ENCODE peak calls at places on chromosome 14, in nine cellular contexts. One of them, this sample, is unnamed.

GRCh38 chr14:97706814-97707213 is 909.6 kb downstream of the VRK1 start:
- DNase-seq in skeletal muscle cell: no peak
- DNase-seq in cardiac fibroblast: no peak
- DNase-seq in right cardiac atrium: no peak
- DNase-seq in fibroblast of villous mesenchyme: no peak
- DNase-seq in mesenchymal stem cell: no peak
- DNase-seq in neural progenitor cell: no peak
- DNase-seq in left ventricle myocardium inferior: no peak
- DNase-seq in HAP-1: no peak
- DNase-seq in this sample: no peak

GRCh38 chr14:69542311-69542710 is 32.4 kb downstream of the CCDC177 start:
- DNase-seq in HAP-1: no peak
- DNase-seq in fibroblast of villous mesenchyme: no peak
- DNase-seq in skeletal muscle cell: no peak
- DNase-seq in left ventricle myocardium inferior: no peak
- DNase-seq in mesenchymal stem cell: no peak
- DNase-seq in neural progenitor cell: no peak
- DNase-seq in cardiac fibroblast: no peak
- DNase-seq in right cardiac atrium: no peak
- DNase-seq in this sample: no peak

GRCh38 chr14:97149775-97150174 is 352.6 kb downstream of the VRK1 start:
- DNase-seq in HAP-1: no peak
- DNase-seq in fibroblast of villous mesenchyme: no peak
- DNase-seq in left ventricle myocardium inferior: no peak
- DNase-seq in neural progenitor cell: no peak
- DNase-seq in right cardiac atrium: no peak
- DNase-seq in cardiac fibroblast: no peak
- DNase-seq in mesenchymal stem cell: no peak
- DNase-seq in skeletal muscle cell: no peak
- DNase-seq in this sample: no peak

GRCh38 chr14:99196310-99196650 is 75.7 kb downstream of the BCL11B start:
- DNase-seq in mesenchymal stem cell: no peak
- DNase-seq in neural progenitor cell: no peak
- DNase-seq in left ventricle myocardium inferior: no peak
- DNase-seq in cardiac fibroblast: no peak
- DNase-seq in fibroblast of villous mesenchyme: no peak
- DNase-seq in HAP-1: no peak
- DNase-seq in skeletal muscle cell: no peak
- DNase-seq in right cardiac atrium: no peak
- DNase-seq in this sample: no peak

GRCh38 chr14:23042162-23042965 is at the start of gene PSMB11:
- DNase-seq in mesenchymal stem cell: no peak
- DNase-seq in right cardiac atrium: no peak
- DNase-seq in neural progenitor cell: no peak
- DNase-seq in cardiac fibroblast: no peak
- DNase-seq in left ventricle myocardium inferior: no peak
- DNase-seq in skeletal muscle cell: no peak
- DNase-seq in HAP-1: no peak
- DNase-seq in fibroblast of villous mesenchyme: no peak
- DNase-seq in this sample: no peak

GRCh38 chr14:100381386-100382105 is 58.4 kb downstream of the SLC25A47 start:
- DNase-seq in neural progenitor cell: peak; percentile 48
- DNase-seq in left ventricle myocardium inferior: no peak
- DNase-seq in HAP-1: no peak
- DNase-seq in skeletal muscle cell: no peak
- DNase-seq in fibroblast of villous mesenchyme: no peak
- DNase-seq in right cardiac atrium: no peak
- DNase-seq in cardiac fibroblast: no peak
- DNase-seq in mesenchymal stem cell: no peak
- DNase-seq in this sample: no peak

GRCh38 chr14:24741871-24742270 is 107.9 kb upstream of the GZMB start:
- DNase-seq in right cardiac atrium: no peak
- DNase-seq in neural progenitor cell: no peak
- DNase-seq in left ventricle myocardium inferior: no peak
- DNase-seq in fibroblast of villous mesenchyme: peak; percentile 10
- DNase-seq in mesenchymal stem cell: no peak
- DNase-seq in cardiac fibroblast: peak; percentile 47
- DNase-seq in skeletal muscle cell: peak; percentile 4
- DNase-seq in HAP-1: no peak
- DNase-seq in this sample: no peak

GRCh38 chr14:99425272-99425681 is 55.4 kb downstream of the SETD3 start:
- DNase-seq in HAP-1: no peak
- DNase-seq in left ventricle myocardium inferior: no peak
- DNase-seq in right cardiac atrium: no peak
- DNase-seq in cardiac fibroblast: no peak
- DNase-seq in skeletal muscle cell: no peak
- DNase-seq in fibroblast of villous mesenchyme: no peak
- DNase-seq in neural progenitor cell: no peak
- DNase-seq in mesenchymal stem cell: no peak
- DNase-seq in this sample: no peak

DNA sequence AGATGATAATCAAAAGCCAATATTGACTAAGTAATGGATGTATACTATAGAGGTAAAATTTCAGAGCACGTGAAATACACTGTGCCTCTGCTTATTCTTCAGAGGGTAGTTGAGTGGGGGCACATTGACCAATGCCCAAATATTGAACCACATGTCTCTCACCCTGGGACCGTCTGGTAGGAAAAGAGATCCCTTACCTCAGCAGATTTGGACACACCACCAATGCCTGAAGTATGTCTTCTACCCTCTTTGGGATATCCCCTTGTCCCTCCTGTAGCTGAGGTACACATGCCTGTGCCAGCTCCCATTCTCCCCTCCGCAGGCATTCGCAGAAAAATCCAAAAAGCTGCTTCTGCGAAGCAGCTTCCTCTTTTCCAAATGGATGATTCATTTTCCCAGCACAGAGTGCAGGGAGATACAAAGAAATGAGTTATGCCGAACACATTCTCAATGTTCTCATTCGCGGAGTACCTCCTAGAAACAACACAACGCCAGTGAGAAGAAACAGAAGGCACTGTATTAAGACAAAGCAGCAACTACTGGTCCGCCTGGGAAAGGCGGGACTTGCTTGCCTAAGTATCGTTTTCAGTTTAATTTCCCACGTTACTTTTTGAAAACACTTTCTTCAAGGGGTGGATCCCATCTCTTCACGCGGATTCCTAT is 686 bp downstream of the ZFYVE26 start:
- DNase-seq in cardiac fibroblast: peak; percentile 52
- DNase-seq in neural progenitor cell: peak; percentile 20
- DNase-seq in left ventricle myocardium inferior: no peak
- DNase-seq in skeletal muscle cell: no peak
- DNase-seq in right cardiac atrium: no peak
- DNase-seq in mesenchymal stem cell: peak; percentile 78
- DNase-seq in HAP-1: no peak
- DNase-seq in fibroblast of villous mesenchyme: peak; percentile 56
- DNase-seq in this sample: no peak
- H3K4me3 ChIP-seq in cardiac fibroblast: peak overlapping the region; percentile 84
- H3K4me3 ChIP-seq in neural progenitor cell: peak overlapping the region; percentile 67
- H3K4me3 ChIP-seq in left ventricle myocardium inferior: peak overlapping the region; percentile 79
- H3K4me3 ChIP-seq in skeletal muscle cell: peak overlapping the region; percentile 65
- H3K4me3 ChIP-seq in right cardiac atrium: peak overlapping the region; percentile 70
- H3K4me3 ChIP-seq in mesenchymal stem cell: peak overlapping the region; percentile 93
- H3K4me3 ChIP-seq in HAP-1: peak overlapping the region; percentile 77
- H3K4me3 ChIP-seq in fibroblast of villous mesenchyme: peak overlapping the region; percentile 89
- H3K4me3 ChIP-seq in this sample: peak overlapping the region; percentile 80

GRCh38 chr14:35289623-35290022 is 2.6 kb upstream of the PSMA6 start:
- DNase-seq in cardiac fibroblast: no peak
- DNase-seq in fibroblast of villous mesenchyme: no peak
- DNase-seq in skeletal muscle cell: no peak
- DNase-seq in HAP-1: no peak
- DNase-seq in right cardiac atrium: no peak
- DNase-seq in left ventricle myocardium inferior: no peak
- DNase-seq in neural progenitor cell: no peak
- DNase-seq in mesenchymal stem cell: no peak
- DNase-seq in this sample: no peak

GRCh38 chr14:35286707-35287106 is 5.5 kb upstream of the PSMA6 start:
- DNase-seq in cardiac fibroblast: no peak
- DNase-seq in HAP-1: no peak
- DNase-seq in right cardiac atrium: no peak
- DNase-seq in mesenchymal stem cell: no peak
- DNase-seq in fibroblast of villous mesenchyme: no peak
- DNase-seq in left ventricle myocardium inferior: no peak
- DNase-seq in skeletal muscle cell: no peak
- DNase-seq in neural progenitor cell: no peak
- DNase-seq in this sample: no peak

GRCh38 chr14:35285168-35285990 is 6.8 kb upstream of the PSMA6 start:
- DNase-seq in fibroblast of villous mesenchyme: no peak
- DNase-seq in HAP-1: no peak
- DNase-seq in left ventricle myocardium inferior: no peak
- DNase-seq in right cardiac atrium: no peak
- DNase-seq in mesenchymal stem cell: no peak
- DNase-seq in cardiac fibroblast: peak; percentile 39
- DNase-seq in neural progenitor cell: no peak
- DNase-seq in skeletal muscle cell: no peak
- DNase-seq in this sample: no peak

GRCh38 chr14:35285991-35286564 is 6.1 kb upstream of the PSMA6 start:
- DNase-seq in left ventricle myocardium inferior: no peak
- DNase-seq in fibroblast of villous mesenchyme: no peak
- DNase-seq in skeletal muscle cell: no peak
- DNase-seq in cardiac fibroblast: no peak
- DNase-seq in right cardiac atrium: no peak
- DNase-seq in HAP-1: no peak
- DNase-seq in mesenchymal stem cell: no peak
- DNase-seq in neural progenitor cell: no peak
- DNase-seq in this sample: no peak

DNA sequence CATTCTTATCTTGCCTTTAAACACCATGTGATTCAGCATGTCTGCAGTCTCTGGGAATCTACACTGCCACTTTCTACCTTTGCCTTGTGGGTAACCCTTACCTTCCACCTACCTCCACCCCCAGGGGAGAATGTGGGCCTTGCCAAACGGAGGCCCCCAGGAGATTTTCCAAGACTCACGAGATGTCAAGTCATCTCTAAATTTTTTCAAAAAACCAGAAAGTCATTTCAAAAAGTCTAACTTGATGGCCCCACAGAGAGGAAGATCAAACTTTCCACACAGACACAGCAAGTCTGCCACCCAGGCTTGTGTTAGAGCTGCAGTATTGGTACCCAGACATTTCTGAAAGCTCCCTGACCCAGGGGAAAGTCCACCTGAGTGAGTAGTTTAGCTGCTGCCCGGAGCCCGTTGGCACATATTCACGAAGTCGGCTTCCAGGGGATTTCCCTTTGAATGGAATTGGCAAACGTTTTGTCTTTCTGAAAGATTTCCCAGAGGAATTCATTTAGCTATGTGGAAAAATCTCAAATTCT is 4.6 kb upstream of the PSMA6 start:
- DNase-seq in right cardiac atrium: no peak
- DNase-seq in neural progenitor cell: no peak
- DNase-seq in mesenchymal stem cell: no peak
- DNase-seq in left ventricle myocardium inferior: no peak
- DNase-seq in fibroblast of villous mesenchyme: no peak
- DNase-seq in skeletal muscle cell: peak; percentile 8
- DNase-seq in HAP-1: peak; percentile 10
- DNase-seq in cardiac fibroblast: peak; percentile 79
- DNase-seq in this sample: no peak
- H3K4me3 ChIP-seq in right cardiac atrium: no peak overlapping the region
- H3K4me3 ChIP-seq in neural progenitor cell: no peak overlapping the region
- H3K4me3 ChIP-seq in mesenchymal stem cell: no peak overlapping the region
- H3K4me3 ChIP-seq in left ventricle myocardium inferior: no peak overlapping the region
- H3K4me3 ChIP-seq in fibroblast of villous mesenchyme: no peak overlapping the region
- H3K4me3 ChIP-seq in skeletal muscle cell: no peak overlapping the region
- H3K4me3 ChIP-seq in HAP-1: no peak overlapping the region
- H3K4me3 ChIP-seq in cardiac fibroblast: no peak overlapping the region
- H3K4me3 ChIP-seq in this sample: no peak overlapping the region

GRCh38 chr14:27845902-27846301 is 920.7 kb upstream of the FOXG1 start:
- DNase-seq in fibroblast of villous mesenchyme: no peak
- DNase-seq in HAP-1: no peak
- DNase-seq in right cardiac atrium: no peak
- DNase-seq in cardiac fibroblast: no peak
- DNase-seq in left ventricle myocardium inferior: no peak
- DNase-seq in neural progenitor cell: no peak
- DNase-seq in skeletal muscle cell: no peak
- DNase-seq in mesenchymal stem cell: no peak
- DNase-seq in this sample: no peak

GRCh38 chr14:27845241-27845850 is 921.2 kb upstream of the FOXG1 start:
- DNase-seq in left ventricle myocardium inferior: no peak
- DNase-seq in right cardiac atrium: no peak
- DNase-seq in fibroblast of villous mesenchyme: no peak
- DNase-seq in skeletal muscle cell: no peak
- DNase-seq in neural progenitor cell: no peak
- DNase-seq in mesenchymal stem cell: no peak
- DNase-seq in HAP-1: no peak
- DNase-seq in cardiac fibroblast: no peak
- DNase-seq in this sample: no peak
- H3K4me3 ChIP-seq in left ventricle myocardium inferior: no peak overlapping the region
- H3K4me3 ChIP-seq in right cardiac atrium: no peak overlapping the region
- H3K4me3 ChIP-seq in fibroblast of villous mesenchyme: no peak overlapping the region
- H3K4me3 ChIP-seq in skeletal muscle cell: no peak overlapping the region
- H3K4me3 ChIP-seq in neural progenitor cell: no peak overlapping the region
- H3K4me3 ChIP-seq in mesenchymal stem cell: no peak overlapping the region
- H3K4me3 ChIP-seq in HAP-1: no peak overlapping the region
- H3K4me3 ChIP-seq in cardiac fibroblast: no peak overlapping the region
- H3K4me3 ChIP-seq in this sample: no peak overlapping the region

GRCh38 chr14:50318031-50318626 is 6.0 kb downstream of the DMAC2L start:
- DNase-seq in HAP-1: no peak
- DNase-seq in neural progenitor cell: peak; percentile 24
- DNase-seq in right cardiac atrium: no peak
- DNase-seq in cardiac fibroblast: peak; percentile 73
- DNase-seq in mesenchymal stem cell: peak; percentile 56
- DNase-seq in fibroblast of villous mesenchyme: peak; percentile 68
- DNase-seq in left ventricle myocardium inferior: no peak
- DNase-seq in skeletal muscle cell: no peak
- DNase-seq in this sample: no peak

GRCh38 chr14:50319721-50320120 is 7.6 kb downstream of the DMAC2L start:
- DNase-seq in skeletal muscle cell: no peak
- DNase-seq in neural progenitor cell: no peak
- DNase-seq in HAP-1: no peak
- DNase-seq in fibroblast of villous mesenchyme: peak; percentile 14
- DNase-seq in mesenchymal stem cell: peak; percentile 55
- DNase-seq in right cardiac atrium: no peak
- DNase-seq in left ventricle myocardium inferior: no peak
- DNase-seq in cardiac fibroblast: peak; percentile 59
- DNase-seq in this sample: no peak

GRCh38 chr14:50319293-50319692 is 7.2 kb downstream of the DMAC2L start:
- DNase-seq in fibroblast of villous mesenchyme: peak; percentile 45
- DNase-seq in cardiac fibroblast: peak; percentile 70
- DNase-seq in neural progenitor cell: no peak
- DNase-seq in mesenchymal stem cell: peak; percentile 58
- DNase-seq in skeletal muscle cell: no peak
- DNase-seq in right cardiac atrium: no peak
- DNase-seq in left ventricle myocardium inferior: no peak
- DNase-seq in HAP-1: no peak
- DNase-seq in this sample: no peak

GRCh38 chr14:50321009-50321660 is 9.0 kb downstream of the DMAC2L start:
- DNase-seq in left ventricle myocardium inferior: peak; percentile 24
- DNase-seq in cardiac fibroblast: peak; percentile 98
- DNase-seq in mesenchymal stem cell: peak; percentile 99
- DNase-seq in neural progenitor cell: peak; percentile 75
- DNase-seq in fibroblast of villous mesenchyme: peak; percentile 96
- DNase-seq in right cardiac atrium: peak; percentile 45
- DNase-seq in HAP-1: peak; percentile 69
- DNase-seq in skeletal muscle cell: peak; percentile 90
- DNase-seq in this sample: peak; percentile 77

DNA sequence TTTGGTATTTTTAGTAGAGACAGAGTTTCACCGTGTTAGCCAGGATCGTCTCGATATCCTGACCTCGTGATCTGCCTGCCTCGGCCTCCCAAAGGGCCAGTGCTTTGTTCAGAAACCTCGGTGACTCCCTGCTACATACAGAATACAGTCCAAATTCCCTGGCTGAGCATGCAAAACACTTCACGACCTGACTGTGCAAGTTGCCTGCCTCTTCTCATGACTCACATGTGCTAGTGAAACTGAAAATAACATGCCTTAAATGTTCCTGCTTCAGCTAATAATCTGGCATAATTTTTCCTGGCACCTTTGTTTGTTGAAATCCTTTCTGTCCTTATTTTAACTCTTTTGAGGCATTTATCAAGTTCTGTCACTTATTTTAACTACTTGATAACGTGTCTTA is 8.2 kb downstream of the DMAC2L start:
- DNase-seq in mesenchymal stem cell: peak; percentile 83
- DNase-seq in fibroblast of villous mesenchyme: peak; percentile 76
- DNase-seq in right cardiac atrium: no peak
- DNase-seq in neural progenitor cell: no peak
- DNase-seq in skeletal muscle cell: peak; percentile 39
- DNase-seq in left ventricle myocardium inferior: no peak
- DNase-seq in HAP-1: no peak
- DNase-seq in cardiac fibroblast: peak; percentile 84
- DNase-seq in this sample: no peak
- H3K4me3 ChIP-seq in mesenchymal stem cell: peak overlapping the region; percentile 74
- H3K4me3 ChIP-seq in fibroblast of villous mesenchyme: no peak overlapping the region
- H3K4me3 ChIP-seq in right cardiac atrium: no peak overlapping the region
- H3K4me3 ChIP-seq in neural progenitor cell: no peak overlapping the region
- H3K4me3 ChIP-seq in skeletal muscle cell: no peak overlapping the region
- H3K4me3 ChIP-seq in left ventricle myocardium inferior: no peak overlapping the region
- H3K4me3 ChIP-seq in HAP-1: no peak overlapping the region
- H3K4me3 ChIP-seq in cardiac fibroblast: no peak overlapping the region
- H3K4me3 ChIP-seq in this sample: no peak overlapping the region

This sample was measured in SK-N-MC.